ENCODE peak calls at places on chromosomes 7 and 10, in ten cellular contexts. One of them, this sample, is unnamed.

GRCh38 chr10:60870803-60871202 is 73.2 kb downstream of the RHOBTB1 start:
- DNase-seq in CD4-positive, CD25-positive, alpha-beta regulatory T cell: no peak
- DNase-seq in amygdala: no peak
- DNase-seq in Kasumi-1: no peak
- DNase-seq in HT1080: no peak
- DNase-seq in stimulated activated naive CD8-positive, alpha-beta T cell treated with anti-CD3 and anti-CD28 coated beads, Interleukin-15, Interleukin-2, amounts not matched to agents 100 U/mL and 50 U/mL, for 24 hours: no peak
- DNase-seq in breast epithelium: no peak
- DNase-seq in NCI-H345: no peak
- DNase-seq in GM12892: no peak
- DNase-seq in HepG2: no peak
- DNase-seq in this sample: no peak

GRCh38 chr7:27198138-27198841 is 1.6 kb downstream of the HOXA13 start:
- DNase-seq in CD4-positive, CD25-positive, alpha-beta regulatory T cell: no peak
- DNase-seq in amygdala: no peak
- DNase-seq in Kasumi-1: no peak
- DNase-seq in HT1080: no peak
- DNase-seq in stimulated activated naive CD8-positive, alpha-beta T cell treated with anti-CD3 and anti-CD28 coated beads, Interleukin-15, Interleukin-2, amounts not matched to agents 100 U/mL and 50 U/mL, for 24 hours: no peak
- DNase-seq in breast epithelium: no peak
- DNase-seq in NCI-H345: no peak
- DNase-seq in GM12892: no peak
- DNase-seq in HepG2: no peak
- DNase-seq in this sample: no peak

GRCh38 chr7:8176370-8177081 is 85.4 kb downstream of the ICA1 start:
- DNase-seq in CD4-positive, CD25-positive, alpha-beta regulatory T cell: peak
- DNase-seq in amygdala: no peak
- DNase-seq in Kasumi-1: peak
- DNase-seq in HT1080: no peak
- DNase-seq in stimulated activated naive CD8-positive, alpha-beta T cell treated with anti-CD3 and anti-CD28 coated beads, Interleukin-15, Interleukin-2, amounts not matched to agents 100 U/mL and 50 U/mL, for 24 hours: peak
- DNase-seq in breast epithelium: no peak
- DNase-seq in NCI-H345: peak
- DNase-seq in GM12892: peak
- DNase-seq in HepG2: no peak
- DNase-seq in this sample: no peak

GRCh38 chr7:157329447-157329846 is 7.4 kb upstream of the DNAJB6 start:
- DNase-seq in CD4-positive, CD25-positive, alpha-beta regulatory T cell: no peak
- DNase-seq in amygdala: no peak
- DNase-seq in Kasumi-1: no peak
- DNase-seq in HT1080: no peak
- DNase-seq in stimulated activated naive CD8-positive, alpha-beta T cell treated with anti-CD3 and anti-CD28 coated beads, Interleukin-15, Interleukin-2, amounts not matched to agents 100 U/mL and 50 U/mL, for 24 hours: no peak
- DNase-seq in breast epithelium: no peak
- DNase-seq in NCI-H345: no peak
- DNase-seq in GM12892: no peak
- DNase-seq in HepG2: no peak
- DNase-seq in this sample: no peak

GRCh38 chr10:31242902-31243301 is 76.1 kb upstream of the ZEB1 start:
- DNase-seq in CD4-positive, CD25-positive, alpha-beta regulatory T cell: no peak
- DNase-seq in amygdala: no peak
- DNase-seq in Kasumi-1: peak
- DNase-seq in HT1080: peak
- DNase-seq in stimulated activated naive CD8-positive, alpha-beta T cell treated with anti-CD3 and anti-CD28 coated beads, Interleukin-15, Interleukin-2, amounts not matched to agents 100 U/mL and 50 U/mL, for 24 hours: peak
- DNase-seq in breast epithelium: no peak
- DNase-seq in NCI-H345: no peak
- DNase-seq in GM12892: no peak
- DNase-seq in HepG2: peak
- DNase-seq in this sample: peak

GRCh38 chr10:1715821-1716220 is 21.5 kb downstream of the ADARB2 start:
- DNase-seq in CD4-positive, CD25-positive, alpha-beta regulatory T cell: no peak
- DNase-seq in amygdala: no peak
- DNase-seq in Kasumi-1: peak
- DNase-seq in HT1080: peak
- DNase-seq in stimulated activated naive CD8-positive, alpha-beta T cell treated with anti-CD3 and anti-CD28 coated beads, Interleukin-15, Interleukin-2, amounts not matched to agents 100 U/mL and 50 U/mL, for 24 hours: peak
- DNase-seq in breast epithelium: no peak
- DNase-seq in NCI-H345: no peak
- DNase-seq in GM12892: peak
- DNase-seq in HepG2: no peak
- DNase-seq in this sample: peak

GRCh38 chr7:99090811-99091582 is 52.9 kb downstream of the SMURF1 start:
- DNase-seq in CD4-positive, CD25-positive, alpha-beta regulatory T cell: no peak
- DNase-seq in amygdala: no peak
- DNase-seq in Kasumi-1: no peak
- DNase-seq in HT1080: no peak
- DNase-seq in stimulated activated naive CD8-positive, alpha-beta T cell treated with anti-CD3 and anti-CD28 coated beads, Interleukin-15, Interleukin-2, amounts not matched to agents 100 U/mL and 50 U/mL, for 24 hours: no peak
- DNase-seq in breast epithelium: no peak
- DNase-seq in NCI-H345: peak
- DNase-seq in GM12892: no peak
- DNase-seq in HepG2: no peak
- DNase-seq in this sample: no peak

GRCh38 chr7:2490306-2490705 is 14.1 kb upstream of the GRIFIN start:
- DNase-seq in CD4-positive, CD25-positive, alpha-beta regulatory T cell: no peak
- DNase-seq in amygdala: no peak
- DNase-seq in Kasumi-1: no peak
- DNase-seq in HT1080: no peak
- DNase-seq in stimulated activated naive CD8-positive, alpha-beta T cell treated with anti-CD3 and anti-CD28 coated beads, Interleukin-15, Interleukin-2, amounts not matched to agents 100 U/mL and 50 U/mL, for 24 hours: no peak
- DNase-seq in breast epithelium: no peak
- DNase-seq in NCI-H345: no peak
- DNase-seq in GM12892: no peak
- DNase-seq in HepG2: no peak
- DNase-seq in this sample: no peak

GRCh38 chr7:132124575-132124974 is 451.7 kb downstream of the PLXNA4 start:
- DNase-seq in CD4-positive, CD25-positive, alpha-beta regulatory T cell: no peak
- DNase-seq in amygdala: no peak
- DNase-seq in Kasumi-1: no peak
- DNase-seq in HT1080: no peak
- DNase-seq in stimulated activated naive CD8-positive, alpha-beta T cell treated with anti-CD3 and anti-CD28 coated beads, Interleukin-15, Interleukin-2, amounts not matched to agents 100 U/mL and 50 U/mL, for 24 hours: no peak
- DNase-seq in breast epithelium: no peak
- DNase-seq in NCI-H345: no peak
- DNase-seq in GM12892: no peak
- DNase-seq in HepG2: no peak
- DNase-seq in this sample: no peak

GRCh38 chr10:77563638-77564270 is 73.9 kb downstream of the KCNMA1 start:
- DNase-seq in CD4-positive, CD25-positive, alpha-beta regulatory T cell: no peak
- DNase-seq in amygdala: no peak
- DNase-seq in Kasumi-1: no peak
- DNase-seq in HT1080: no peak
- DNase-seq in stimulated activated naive CD8-positive, alpha-beta T cell treated with anti-CD3 and anti-CD28 coated beads, Interleukin-15, Interleukin-2, amounts not matched to agents 100 U/mL and 50 U/mL, for 24 hours: no peak
- DNase-seq in breast epithelium: no peak
- DNase-seq in NCI-H345: no peak
- DNase-seq in GM12892: no peak
- DNase-seq in HepG2: no peak
- DNase-seq in this sample: peak

GRCh38 chr7:1234049-1234691 is 1.5 kb downstream of the UNCX start:
- DNase-seq in CD4-positive, CD25-positive, alpha-beta regulatory T cell: no peak
- DNase-seq in amygdala: no peak
- DNase-seq in Kasumi-1: no peak
- DNase-seq in HT1080: no peak
- DNase-seq in stimulated activated naive CD8-positive, alpha-beta T cell treated with anti-CD3 and anti-CD28 coated beads, Interleukin-15, Interleukin-2, amounts not matched to agents 100 U/mL and 50 U/mL, for 24 hours: no peak
- DNase-seq in breast epithelium: no peak
- DNase-seq in NCI-H345: no peak
- DNase-seq in GM12892: no peak
- DNase-seq in HepG2: no peak
- DNase-seq in this sample: no peak

GRCh38 chr10:119811122-119811521 is 61.5 kb downstream of the MCMBP start:
- DNase-seq in CD4-positive, CD25-positive, alpha-beta regulatory T cell: no peak
- DNase-seq in amygdala: no peak
- DNase-seq in Kasumi-1: no peak
- DNase-seq in HT1080: no peak
- DNase-seq in stimulated activated naive CD8-positive, alpha-beta T cell treated with anti-CD3 and anti-CD28 coated beads, Interleukin-15, Interleukin-2, amounts not matched to agents 100 U/mL and 50 U/mL, for 24 hours: no peak
- DNase-seq in breast epithelium: no peak
- DNase-seq in NCI-H345: no peak
- DNase-seq in GM12892: no peak
- DNase-seq in HepG2: no peak
- DNase-seq in this sample: no peak

GRCh38 chr7:99407849-99408346 is 499 bp downstream of the PDAP1 start:
- DNase-seq in CD4-positive, CD25-positive, alpha-beta regulatory T cell: no peak
- DNase-seq in amygdala: no peak
- DNase-seq in Kasumi-1: no peak
- DNase-seq in HT1080: peak
- DNase-seq in stimulated activated naive CD8-positive, alpha-beta T cell treated with anti-CD3 and anti-CD28 coated beads, Interleukin-15, Interleukin-2, amounts not matched to agents 100 U/mL and 50 U/mL, for 24 hours: peak
- DNase-seq in breast epithelium: no peak
- DNase-seq in NCI-H345: peak
- DNase-seq in GM12892: no peak
- DNase-seq in HepG2: peak
- DNase-seq in this sample: peak

GRCh38 chr10:60082341-60083038 is 176.1 kb upstream of the CCDC6 start:
- DNase-seq in CD4-positive, CD25-positive, alpha-beta regulatory T cell: no peak
- DNase-seq in amygdala: no peak
- DNase-seq in Kasumi-1: no peak
- DNase-seq in HT1080: no peak
- DNase-seq in stimulated activated naive CD8-positive, alpha-beta T cell treated with anti-CD3 and anti-CD28 coated beads, Interleukin-15, Interleukin-2, amounts not matched to agents 100 U/mL and 50 U/mL, for 24 hours: no peak
- DNase-seq in breast epithelium: no peak
- DNase-seq in NCI-H345: no peak
- DNase-seq in GM12892: no peak
- DNase-seq in HepG2: no peak
- DNase-seq in this sample: no peak

GRCh38 chr7:150753826-150754603 is 16.8 kb downstream of the GIMAP5 start:
- DNase-seq in CD4-positive, CD25-positive, alpha-beta regulatory T cell: no peak
- DNase-seq in amygdala: no peak
- DNase-seq in Kasumi-1: peak
- DNase-seq in HT1080: peak
- DNase-seq in stimulated activated naive CD8-positive, alpha-beta T cell treated with anti-CD3 and anti-CD28 coated beads, Interleukin-15, Interleukin-2, amounts not matched to agents 100 U/mL and 50 U/mL, for 24 hours: peak
- DNase-seq in breast epithelium: no peak
- DNase-seq in NCI-H345: peak
- DNase-seq in GM12892: no peak
- DNase-seq in HepG2: peak
- DNase-seq in this sample: no peak

This sample was measured in hepatocyte.